ENCODE peak calls at places on chromosomes 7 and 10, in four cellular contexts. S is astrocyte, G is mammary epithelial cell, D is HepG2. R is an unnamed sample.

GRCh38 chr7:132846086-132846485 is 235.8 kb downstream of the CHCHD3 start:
- DNase-seq in S (no peak), D (no peak), G (no peak), R (no peak)

GRCh38 chr10:21194510-21194993 is 297.4 kb upstream of the NEBL start:
- DNase-seq in S (no peak), G (peak; percentile 63), D (peak; percentile 31), R (no peak)

GRCh38 chr10:127874966-127875765 is 17.6 kb downstream of the CLRN3 start:
- DNase-seq in D (no peak), S (no peak), G (no peak), R (no peak)

GRCh38 chr7:144587701-144588100 is 184.2 kb upstream of the NOBOX start:
- DNase-seq in S (no peak), G (no peak), D (no peak), R (no peak)

GRCh38 chr10:53786236-53786635 is 1013.7 kb upstream of the MBL2 start:
- DNase-seq in G (no peak), S (no peak), D (peak; percentile 2), R (no peak)

GRCh38 chr10:118592675-118593330 is 2.6 kb downstream of the PRLHR start:
- DNase-seq in D (no peak), G (no peak), S (no peak), R (no peak)

GRCh38 chr7:116734736-116735135 is 62.7 kb downstream of the MET start:
- DNase-seq in G (no peak), S (no peak), D (no peak), R (no peak)

GRCh38 chr10:70602665-70603438 is at the start of gene PRF1:
- DNase-seq in G (no peak), D (peak; percentile 12), S (no peak), R (no peak)

GRCh38 chr7:125602441-125602840 is 672.8 kb upstream of the POT1 start:
- DNase-seq in S (no peak), D (no peak), G (no peak), R (no peak)

GRCh38 chr10:62159357-62159756 is 109.3 kb downstream of the RTKN2 start:
- DNase-seq in G (peak; percentile 8), S (no peak), D (no peak), R (no peak)

GRCh38 chr10:27449571-27449970 is 54.5 kb upstream of the RAB18 start:
- DNase-seq in D (no peak), G (no peak), S (no peak), R (no peak)

GRCh38 chr10:34565934-34566333 is 249.2 kb downstream of the PARD3 start:
- DNase-seq in D (no peak), G (no peak), S (peak; percentile 83), R (no peak)

GRCh38 chr7:153158204-153158603 is 398.7 kb downstream of the ACTR3B start:
- DNase-seq in G (no peak), D (no peak), S (no peak), R (no peak)

GRCh38 chr10:69048103-69048502 is 39.8 kb upstream of the SRGN start:
- DNase-seq in S (no peak), D (no peak), G (no peak), R (no peak)

GRCh38 chr10:100805543-100806355 is 60.4 kb downstream of the PAX2 start:
- DNase-seq in G (no peak), S (no peak), D (no peak), R (no peak)

GRCh38 chr7:158072889-158073730 is 514.5 kb downstream of the PTPRN2 start:
- DNase-seq in D (no peak), G (no peak), S (no peak), R (no peak)

GRCh38 chr7:1555813-1556540 is at the start of gene TMEM184A:
- DNase-seq in D (peak; percentile 89), G (peak; percentile 83), S (no peak), R (no peak)

GRCh38 chr7:123588376-123588775 is 13.2 kb upstream of the ASB15 start:
- DNase-seq in D (no peak), G (no peak), S (no peak), R (no peak)

GRCh38 chr7:22350466-22351328 is 6.3 kb downstream of the RAPGEF5 start:
- DNase-seq in G (peak; percentile 44), S (peak; percentile 67), D (peak; percentile 90), R (no peak)

GRCh38 chr7:1897076-1897860 is 227.2 kb downstream of the ELFN1 start:
- DNase-seq in G (no peak), D (no peak), S (no peak), R (no peak)

GRCh38 chr7:80445351-80445750 is 66.5 kb downstream of the GNAT3 start:
- DNase-seq in S (no peak), G (no peak), D (no peak), R (no peak)

GRCh38 chr10:92011560-92012214 is 88.1 kb downstream of the BTAF1 start:
- DNase-seq in S (peak; percentile 67), G (peak; percentile 76), D (peak; percentile 12), R (no peak)

GRCh38 chr7:152355474-152356057 is 80.2 kb downstream of the KMT2C start:
- DNase-seq in G (no peak), D (no peak), S (no peak), R (no peak)

DNA sequence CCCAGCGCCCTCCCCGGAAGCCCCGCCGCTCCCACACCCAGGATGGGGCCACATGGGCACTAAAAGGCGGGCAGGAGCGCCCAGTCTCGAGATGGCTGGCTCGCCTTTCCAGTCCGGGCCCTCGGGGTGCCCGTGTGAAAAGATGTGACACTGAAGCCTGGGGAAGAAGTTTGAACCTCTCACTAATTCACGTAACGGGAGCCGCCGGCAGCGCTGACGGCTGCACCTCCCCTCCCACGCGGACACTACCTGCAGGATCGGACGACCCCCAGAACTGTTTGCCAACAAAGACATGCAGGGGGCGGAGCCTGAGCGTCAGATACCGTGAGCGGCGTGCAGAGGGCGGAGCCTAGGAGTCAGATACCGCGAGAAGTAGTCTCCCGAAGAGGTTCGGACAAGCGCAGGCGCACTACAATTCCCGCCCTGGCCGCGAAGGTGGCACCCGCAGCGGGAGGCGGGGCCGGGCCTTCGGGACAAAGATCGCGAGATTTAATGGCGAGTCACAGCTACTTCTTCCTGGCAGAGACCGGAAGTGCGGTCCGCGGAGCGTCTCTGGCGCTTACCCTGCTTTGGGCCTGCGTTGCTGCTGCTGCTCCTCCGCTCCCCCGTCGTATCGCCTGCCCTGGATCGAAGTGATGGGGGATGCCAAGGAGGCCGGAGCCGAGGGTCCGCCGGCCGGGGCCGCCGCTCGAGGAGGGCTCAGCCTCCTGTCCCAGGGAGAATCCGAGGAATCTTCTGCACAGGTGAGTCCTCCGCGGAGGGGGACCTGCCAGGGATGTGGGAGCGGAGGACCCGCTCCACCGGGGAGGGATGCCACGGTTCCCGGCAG is at the start of gene EDRF1:
- DNase-seq in S (peak; percentile 93), G (peak; percentile 98), D (peak; percentile 97), R (peak; percentile 76)
- H3K4me3 ChIP-seq in S (peak within 1 kb of the TSS; percentile 99), G (peak within 1 kb of the TSS; percentile 66), D (peak within 1 kb of the TSS; percentile 92), R (peak within 1 kb of the TSS; percentile 86)

DNA sequence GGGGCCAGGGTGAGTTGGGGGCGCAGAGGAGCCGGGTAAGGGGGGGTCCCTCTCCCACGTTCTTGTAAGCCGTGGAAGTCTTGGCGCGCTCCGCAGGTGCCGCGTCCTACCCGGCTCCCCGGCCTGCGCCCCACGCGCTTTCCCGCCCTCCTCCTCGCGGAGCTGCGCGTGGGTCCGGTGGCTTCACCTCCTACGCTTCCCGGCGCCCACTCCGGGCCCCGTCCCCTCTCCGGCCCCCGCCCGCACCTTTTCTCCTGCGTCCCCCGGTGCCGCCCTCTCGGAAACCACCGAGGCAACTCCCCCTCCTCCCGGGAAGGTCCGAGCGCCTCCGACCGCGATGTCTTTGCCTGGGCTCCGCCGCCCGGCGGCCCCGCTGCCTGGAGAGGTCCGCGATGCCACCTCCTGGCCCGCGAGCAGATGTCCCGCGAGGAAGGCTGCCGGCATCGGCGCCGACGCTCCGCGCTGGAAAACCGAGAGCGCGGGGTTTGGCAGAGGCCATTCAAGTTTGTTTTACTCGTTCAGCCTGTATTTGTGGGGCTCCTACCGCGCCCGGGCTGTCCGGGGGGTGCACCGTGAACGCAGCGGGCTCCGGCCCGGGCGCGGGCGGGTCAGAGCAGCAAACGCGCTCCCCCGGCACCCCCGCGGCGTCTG is 2.4 kb upstream of the NKX6-2 start:
- DNase-seq in G (no peak), D (no peak), S (no peak), R (no peak)
- TF ChIP-seq EZH2 in G (no peak), D (no peak), S (peak; percentile 96), R (no peak)

DNA sequence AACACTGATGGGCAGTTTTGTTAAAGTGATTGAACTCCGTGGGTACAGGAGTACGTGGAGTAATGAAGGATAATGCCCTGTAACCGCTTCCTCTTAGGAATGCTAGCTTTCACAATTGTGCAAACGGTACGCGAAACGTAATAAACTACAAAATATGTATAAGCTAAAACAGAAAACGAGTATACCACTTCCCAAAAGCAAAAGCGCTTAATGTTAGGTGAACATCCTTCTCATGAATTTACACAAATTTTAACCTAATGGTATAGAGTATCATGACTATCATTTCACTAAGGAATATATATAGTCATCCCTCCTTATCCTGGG is 395 bp upstream of the ZNF25 start:
- DNase-seq in G (no peak), D (no peak), S (no peak), R (no peak)
- H3K9ac ChIP-seq in G (peak overlapping the region; percentile 49), D (peak overlapping the region; percentile 57), S (peak overlapping the region; percentile 90), R (peak overlapping the region; percentile 60)

GRCh38 chr10:72259491-72260214 is 14.1 kb upstream of the DDIT4 start:
- DNase-seq in G (no peak), S (peak; percentile 29), D (no peak), R (peak; percentile 90)
- H3K4me3 ChIP-seq in G (no peak overlapping the region), S (no peak overlapping the region), D (peak overlapping the region; percentile 50), R (peak overlapping the region; percentile 76)

GRCh38 chr10:75408911-75409885 is 7.6 kb upstream of the ZNF503 start:
- DNase-seq in G (peak; percentile 81), D (no peak), S (no peak), R (no peak)

GRCh38 chr10:75406158-75407065 is 4.8 kb upstream of the ZNF503 start:
- DNase-seq in S (no peak), D (no peak), G (peak; percentile 58), R (no peak)

GRCh38 chr10:75408512-75408881 is 6.9 kb upstream of the ZNF503 start:
- DNase-seq in D (no peak), G (no peak), S (no peak), R (no peak)

GRCh38 chr10:75407296-75407715 is 5.7 kb upstream of the ZNF503 start:
- DNase-seq in D (no peak), G (peak; percentile 66), S (no peak), R (no peak)

GRCh38 chr10:75407716-75408511 is 6.3 kb upstream of the ZNF503 start:
- DNase-seq in S (no peak), G (peak; percentile 63), D (no peak), R (no peak)
- TF ChIP-seq EZH2 in S (peak; percentile 32), G (no peak), D (no peak), R (no peak)

R was measured in SK-N-MC.